ENCODE peak calls at places on chromosomes 2 and 18, in eight cellular contexts. Q, M, T, F, D, J, S and O are unnamed samples.

GRCh38 chr2:172985139-172985874 is 90.3 kb upstream of the MAP3K20 start:
- DNase-seq in T (no peak), M (peak), S (peak), Q (no peak), J (peak), D (no peak), F (peak), O (no peak)

GRCh38 chr18:25713104-25713503 is 361.1 kb upstream of the ZNF521 start:
- DNase-seq in F (no peak), J (no peak), M (no peak), S (no peak), T (no peak), Q (no peak), D (no peak), O (no peak)

GRCh38 chr2:45754087-45755015 is 102.9 kb downstream of the PRKCE start:
- DNase-seq in J (no peak), Q (no peak), M (no peak), S (no peak), T (no peak), F (no peak), D (no peak), O (no peak)

GRCh38 chr2:137383391-137383790 is 580.9 kb upstream of the HNMT start:
- DNase-seq in Q (no peak), T (no peak), D (no peak), F (no peak), J (no peak), M (no peak), S (no peak), O (no peak)

GRCh38 chr2:62197017-62197586 is 1.2 kb downstream of the B3GNT2 start:
- DNase-seq in S (peak), J (no peak), D (peak), F (peak), Q (no peak), M (no peak), T (no peak), O (no peak)

GRCh38 chr2:121648206-121648605 is 1.1 kb downstream of the CLASP1 start:
- DNase-seq in M (no peak), S (no peak), F (peak), T (no peak), D (no peak), Q (no peak), J (no peak), O (no peak)

GRCh38 chr2:239225921-239226561 is 174.8 kb downstream of the HDAC4 start:
- DNase-seq in M (no peak), S (no peak), T (peak), Q (no peak), F (no peak), D (no peak), J (no peak), O (peak)

GRCh38 chr2:191311627-191312026 is 66.4 kb downstream of the MYO1B start:
- DNase-seq in T (no peak), F (peak), M (no peak), Q (no peak), D (no peak), J (no peak), S (no peak), O (no peak)

GRCh38 chr18:62741118-62741566 is 25.8 kb downstream of the PHLPP1 start:
- DNase-seq in S (no peak), F (peak), J (no peak), T (no peak), M (no peak), Q (peak), D (no peak), O (no peak)

GRCh38 chr2:166410828-166411472 is 35.2 kb upstream of the SCN9A start:
- DNase-seq in M (no peak), D (no peak), F (no peak), T (peak), J (no peak), S (no peak), Q (no peak), O (peak)

GRCh38 chr18:69128978-69129377 is 271.7 kb upstream of the DOK6 start:
- DNase-seq in Q (no peak), D (no peak), S (no peak), T (no peak), F (no peak), M (no peak), J (no peak), O (no peak)

DNA sequence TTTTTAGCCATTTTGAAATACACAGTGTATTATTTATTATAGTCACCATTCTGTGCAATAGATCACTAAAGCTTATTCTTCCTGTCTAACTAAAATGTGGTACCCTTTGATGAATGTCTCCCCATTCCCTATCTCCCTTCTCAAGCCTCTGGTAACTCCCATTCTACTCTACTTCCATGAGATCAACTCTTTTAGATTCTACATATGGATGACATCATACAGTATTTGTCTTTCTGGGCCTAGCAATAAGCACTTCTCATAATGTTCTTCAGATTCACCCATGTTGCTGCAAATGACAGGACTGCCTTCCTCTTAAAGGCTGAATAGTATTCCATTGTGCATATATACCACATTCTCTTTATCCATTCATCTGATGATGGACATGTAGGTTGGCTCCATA is 210.9 kb downstream of the PID1 start:
- DNase-seq in M (no peak), F (no peak), T (no peak), D (no peak), Q (no peak), J (no peak), S (no peak), O (no peak)
- H3K4me3 ChIP-seq in M (no peak), F (no peak), T (no peak), D (no peak), Q (no peak), J (no peak), S (no peak), O (no peak)

GRCh38 chr18:11145413-11146191 is 3.8 kb downstream of the PIEZO2 start:
- DNase-seq in S (no peak), M (no peak), J (no peak), Q (no peak), D (no peak), T (no peak), F (no peak), O (no peak)
- H3K4me3 ChIP-seq in S (peak), M (no peak), J (no peak), Q (no peak), D (no peak), T (no peak), F (no peak), O (no peak)

GRCh38 chr2:209577376-209578357 is 153.8 kb downstream of the MAP2 start:
- DNase-seq in M (no peak), D (peak), F (peak), T (no peak), Q (no peak), S (no peak), J (no peak), O (no peak)

GRCh38 chr2:209578394-209579006 is 154.7 kb downstream of the MAP2 start:
- DNase-seq in S (no peak), J (no peak), Q (no peak), M (no peak), F (no peak), D (no peak), T (no peak), O (no peak)

GRCh38 chr2:209584915-209585314 is 161.1 kb downstream of the MAP2 start:
- DNase-seq in J (no peak), M (no peak), Q (no peak), S (no peak), T (no peak), D (no peak), F (no peak), O (no peak)

GRCh38 chr2:209574515-209574914 is 150.7 kb downstream of the MAP2 start:
- DNase-seq in D (no peak), M (no peak), J (no peak), F (no peak), Q (no peak), S (no peak), T (no peak), O (no peak)

DNA sequence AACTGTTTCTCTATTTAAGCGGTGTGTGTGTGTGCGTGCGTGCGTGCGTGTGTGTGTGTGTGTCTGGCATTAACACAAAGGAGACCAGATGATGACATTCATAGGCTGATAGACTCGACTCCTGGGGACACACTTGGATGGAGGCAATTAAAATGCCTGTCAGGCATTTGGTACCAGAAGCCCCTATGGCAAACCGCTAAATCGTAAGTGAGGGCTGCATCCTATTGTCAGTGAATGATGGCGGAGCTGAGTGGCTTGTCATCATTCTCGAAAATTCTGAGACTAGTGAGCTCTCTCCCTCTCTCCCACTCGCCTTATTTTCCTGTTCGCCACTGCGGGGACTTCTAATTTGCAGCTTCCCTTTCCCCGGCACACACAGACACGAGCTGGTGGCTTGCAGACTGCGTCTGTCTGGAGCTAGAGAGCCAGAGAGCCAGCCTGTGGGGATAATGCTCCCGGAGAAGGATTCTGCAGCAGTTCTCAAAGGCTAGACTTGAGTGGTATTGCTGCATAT is 155.4 kb downstream of the MAP2 start:
- DNase-seq in J (no peak), S (no peak), D (no peak), Q (peak), F (no peak), M (no peak), T (no peak), O (no peak)
- H3K4me3 ChIP-seq in J (peak), S (peak), D (no peak), Q (peak), F (no peak), M (peak), T (peak), O (peak)

GRCh38 chr2:120586507-120587283 is 149.0 kb upstream of the GLI2 start:
- DNase-seq in Q (no peak), M (peak), S (peak), D (no peak), F (no peak), T (no peak), J (no peak), O (no peak)
- H3K4me3 ChIP-seq in Q (no peak), M (no peak), S (no peak), D (peak), F (no peak), T (no peak), J (no peak), O (no peak)

DNA sequence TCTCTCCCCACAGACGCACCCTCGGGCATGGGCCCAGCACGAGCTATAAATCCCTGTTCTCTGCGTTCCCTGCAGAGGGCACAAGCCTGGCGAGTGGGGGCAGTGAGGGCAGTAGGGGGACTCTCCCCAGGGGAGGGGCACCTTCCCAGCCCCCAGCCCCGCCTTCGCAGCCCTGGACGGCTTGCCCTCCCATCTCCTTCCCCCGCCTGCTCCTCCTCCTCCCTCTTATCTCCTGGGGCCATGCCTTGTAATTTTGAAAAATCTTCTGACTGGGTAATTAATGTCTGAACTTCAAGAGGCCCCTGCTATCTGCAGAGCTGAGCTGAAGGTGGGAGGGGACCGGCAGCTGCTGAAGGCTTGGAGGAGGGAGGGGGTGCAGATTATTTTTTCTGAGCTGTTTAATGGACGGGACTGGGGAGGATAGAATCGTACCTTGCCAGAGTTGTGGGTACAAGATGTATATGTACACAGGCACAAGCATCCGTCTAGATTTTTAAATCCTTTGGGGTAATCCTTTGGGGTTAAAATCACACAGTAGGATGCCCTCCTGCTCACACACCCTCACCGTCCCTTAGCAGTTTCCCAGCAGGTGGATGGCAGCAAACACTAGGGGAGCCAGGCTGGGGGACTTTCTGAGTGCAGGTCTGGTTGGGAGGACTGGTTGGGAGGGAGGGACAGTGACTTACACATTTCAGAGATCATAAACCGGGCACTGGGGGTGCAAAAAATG is 121.9 kb downstream of the SMAD7 start:
- DNase-seq in Q (peak), M (peak), S (peak), D (peak), J (no peak), T (no peak), F (no peak), O (no peak)
- H3K4me3 ChIP-seq in Q (no peak), M (peak), S (no peak), D (peak), J (no peak), T (no peak), F (no peak), O (no peak)

DNA sequence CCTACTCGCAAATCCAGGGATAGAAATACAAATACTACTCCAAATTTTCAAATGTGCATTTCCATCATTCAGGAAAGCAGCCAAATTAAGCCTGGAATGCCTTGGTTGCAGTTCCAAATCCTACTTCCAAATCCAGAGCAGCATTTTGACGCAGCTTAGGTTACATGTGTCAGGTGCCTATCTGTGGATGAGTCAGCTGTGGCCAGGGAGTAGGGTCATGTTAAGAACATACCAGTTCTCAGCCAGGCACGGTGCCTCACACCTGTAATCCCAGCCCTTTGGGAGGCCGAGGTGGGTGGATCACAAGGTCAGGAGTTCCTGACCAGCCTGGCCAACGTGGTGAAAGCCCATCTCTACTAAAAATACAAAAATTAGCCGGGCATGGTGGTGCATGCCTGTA is 17.0 kb downstream of the SLC30A6 start:
- DNase-seq in D (no peak), Q (no peak), M (no peak), F (no peak), J (no peak), S (no peak), T (no peak), O (no peak)
- H3K4me3 ChIP-seq in D (no peak), Q (no peak), M (no peak), F (no peak), J (no peak), S (no peak), T (no peak), O (no peak)